ENCODE peak calls at places on chromosomes 7 and 10, in eight cellular contexts. W, I, Z, O, R, K, S and B are unnamed samples.

GRCh38 chr7:70568674-70569334 is 563.1 kb upstream of the GALNT17 start:
- DNase-seq in K (peak; percentile 43), I (no peak), R (no peak), W (no peak), O (no peak), S (no peak), Z (no peak), B (no peak)

GRCh38 chr10:116866987-116867595 is 17.8 kb downstream of the ENO4 start:
- DNase-seq in K (no peak), R (no peak), W (no peak), O (no peak), Z (no peak), S (no peak), I (no peak), B (no peak)

GRCh38 chr7:83148776-83149175 is 13.9 kb downstream of the PCLO start:
- DNase-seq in W (no peak), I (no peak), R (no peak), O (no peak), S (no peak), Z (no peak), K (no peak), B (no peak)

GRCh38 chr10:109895095-109895818 is 28.1 kb downstream of the XPNPEP1 start:
- DNase-seq in K (peak; percentile 53), I (no peak), S (no peak), Z (peak; percentile 7), R (no peak), W (no peak), O (no peak), B (no peak)

GRCh38 chr10:30374353-30374752 is 25.3 kb upstream of the MTPAP start:
- DNase-seq in S (no peak), O (no peak), R (no peak), W (peak; percentile 28), Z (no peak), I (no peak), K (no peak), B (no peak)

GRCh38 chr7:31785081-31785480 is 98.1 kb downstream of the PPP1R17 start:
- DNase-seq in Z (no peak), K (no peak), I (no peak), S (no peak), O (no peak), W (no peak), R (no peak), B (no peak)

GRCh38 chr10:96082153-96082552 is 38.8 kb downstream of the CCNJ start:
- DNase-seq in K (no peak), O (no peak), I (no peak), R (no peak), S (no peak), W (no peak), Z (no peak), B (no peak)

GRCh38 chr7:25216837-25217236 is 11.4 kb downstream of the NPVF start:
- DNase-seq in O (peak; percentile 74), R (no peak), K (no peak), S (no peak), W (no peak), Z (peak; percentile 75), I (no peak), B (peak; percentile 53)

GRCh38 chr10:24425151-24425550 is 216.2 kb downstream of the KIAA1217 start:
- DNase-seq in R (no peak), K (no peak), Z (no peak), S (no peak), I (no peak), O (no peak), W (no peak), B (no peak)

GRCh38 chr10:103983367-103983911 is 16.5 kb downstream of the SLK start:
- DNase-seq in Z (no peak), W (no peak), K (no peak), R (no peak), O (no peak), I (no peak), S (peak; percentile 26), B (no peak)

GRCh38 chr10:89591796-89592271 is 53.2 kb downstream of the PANK1 start:
- DNase-seq in I (no peak), Z (no peak), O (no peak), S (no peak), K (no peak), W (no peak), R (no peak), B (no peak)

GRCh38 chr10:132077091-132077490 is 11.3 kb downstream of the JAKMIP3 start:
- DNase-seq in K (no peak), R (no peak), I (no peak), S (no peak), Z (no peak), O (no peak), W (no peak), B (no peak)

GRCh38 chr10:3287566-3288445 is 115.2 kb upstream of the PITRM1 start:
- DNase-seq in S (no peak), W (peak; percentile 36), Z (no peak), O (peak; percentile 19), K (peak; percentile 94), R (no peak), I (no peak), B (no peak)

GRCh38 chr10:60808031-60808430 is 29.8 kb downstream of the CDK1 start:
- DNase-seq in O (no peak), I (no peak), R (no peak), Z (no peak), S (no peak), W (no peak), K (no peak), B (no peak)

GRCh38 chr10:42943025-42943818 is 133.6 kb upstream of the RET start:
- DNase-seq in Z (no peak), W (no peak), I (no peak), R (no peak), O (no peak), K (no peak), S (no peak), B (no peak)

GRCh38 chr10:111360260-111360925 is 283.6 kb downstream of the ADRA2A start:
- DNase-seq in R (no peak), O (peak; percentile 66), S (peak; percentile 35), K (peak; percentile 35), Z (peak; percentile 17), I (peak; percentile 47), W (peak; percentile 58), B (peak; percentile 56)

GRCh38 chr7:129825005-129825553 is 127.7 kb downstream of the UBE2H start:
- DNase-seq in O (peak; percentile 92), R (no peak), S (peak; percentile 55), W (peak; percentile 60), K (peak; percentile 67), I (peak; percentile 60), Z (no peak), B (peak; percentile 95)

GRCh38 chr10:25304606-25305005 is 129.8 kb downstream of the GPR158 start:
- DNase-seq in S (no peak), I (no peak), K (no peak), O (no peak), Z (no peak), R (no peak), W (no peak), B (no peak)

GRCh38 chr7:127474457-127474856 is 81.9 kb upstream of the ZNF800 start:
- DNase-seq in K (no peak), Z (no peak), S (no peak), O (peak; percentile 31), W (no peak), R (no peak), I (no peak), B (no peak)

GRCh38 chr7:93178213-93178612 is 30.0 kb upstream of the SAMD9L start:
- DNase-seq in S (no peak), I (no peak), Z (peak; percentile 1), R (no peak), K (no peak), W (no peak), O (peak; percentile 36), B (peak; percentile 2)

GRCh38 chr7:17095951-17096350 is 202.5 kb upstream of the AHR start:
- DNase-seq in S (no peak), I (no peak), K (no peak), O (no peak), Z (no peak), R (no peak), W (no peak), B (no peak)

GRCh38 chr10:88222878-88223277 is 359.5 kb downstream of the PTEN start:
- DNase-seq in Z (no peak), S (no peak), K (no peak), R (no peak), I (no peak), O (no peak), W (no peak), B (no peak)

GRCh38 chr7:28360739-28361138 is 51.6 kb upstream of the CREB5 start:
- DNase-seq in Z (no peak), I (no peak), S (no peak), W (no peak), K (no peak), O (peak; percentile 59), R (no peak), B (peak; percentile 18)

GRCh38 chr10:71137701-71138100 is 74.7 kb upstream of the UNC5B start:
- DNase-seq in K (no peak), O (no peak), I (no peak), W (no peak), Z (no peak), R (no peak), S (no peak), B (no peak)

GRCh38 chr10:103241262-103242011 is 4.2 kb upstream of the RPEL1 start:
- DNase-seq in I (no peak), W (no peak), S (peak; percentile 41), R (no peak), Z (peak; percentile 25), O (peak; percentile 88), K (peak; percentile 87), B (no peak)

GRCh38 chr10:11608159-11608966 is 3.1 kb downstream of the USP6NL start:
- DNase-seq in O (no peak), R (no peak), S (peak; percentile 10), W (no peak), K (no peak), Z (no peak), I (no peak), B (no peak)

GRCh38 chr10:15528478-15529239 is 157.6 kb upstream of the FAM171A1 start:
- DNase-seq in S (no peak), K (no peak), O (no peak), Z (no peak), I (no peak), W (no peak), R (no peak), B (no peak)

GRCh38 chr10:83603708-83604107 is 535.6 kb upstream of the GHITM start:
- DNase-seq in R (no peak), S (no peak), O (no peak), W (no peak), K (no peak), I (no peak), Z (no peak), B (no peak)

GRCh38 chr7:141362580-141363435 is 188.4 kb upstream of the AGK start:
- DNase-seq in R (no peak), I (no peak), W (no peak), S (no peak), Z (no peak), O (peak; percentile 99), K (no peak), B (no peak)

GRCh38 chr10:6356280-6356793 is 153.6 kb downstream of the PFKFB3 start:
- DNase-seq in W (no peak), K (no peak), I (no peak), S (no peak), O (no peak), Z (no peak), R (no peak), B (no peak)

GRCh38 chr10:22427890-22428571 is 82.7 kb downstream of the SPAG6 start:
- DNase-seq in R (no peak), W (peak; percentile 37), O (peak; percentile 41), K (no peak), S (no peak), I (no peak), Z (no peak), B (peak; percentile 63)

GRCh38 chr10:129193148-129193547 is 273.9 kb upstream of the MGMT start:
- DNase-seq in Z (no peak), K (no peak), W (no peak), O (peak; percentile 65), I (no peak), R (no peak), S (peak; percentile 57), B (no peak)

GRCh38 chr7:2120251-2120660 is 112.5 kb downstream of the MAD1L1 start:
- DNase-seq in O (no peak), Z (no peak), I (no peak), W (no peak), K (no peak), R (no peak), S (peak; percentile 54), B (no peak)

GRCh38 chr7:155466814-155467675 is 9.1 kb downstream of the EN2 start:
- DNase-seq in I (peak; percentile 87), R (no peak), K (no peak), W (no peak), O (peak; percentile 31), S (peak; percentile 61), Z (no peak), B (no peak)